ENCODE peak calls at places on chromosome 12, in seven cellular contexts. Q, F, T, K, C, L and N are unnamed samples.

GRCh38 chr12:93678779-93679178 is 1.6 kb downstream of the CRADD start:
- DNase-seq in Q (no peak), F (no peak), T (no peak), K (no peak), C (peak), L (no peak), N (no peak)

GRCh38 chr12:47307680-47308399 is 228.1 kb upstream of the AMIGO2 start:
- DNase-seq in Q (no peak), F (peak), T (peak), K (peak), C (peak), L (peak), N (peak)

GRCh38 chr12:51218607-51219161 is 822 bp upstream of the POU6F1 start:
- DNase-seq in Q (peak), F (no peak), T (no peak), K (peak), C (peak), L (peak), N (no peak)

GRCh38 chr12:59812716-59813115 is 216.9 kb downstream of the SLC16A7 start:
- DNase-seq in Q (no peak), F (no peak), T (no peak), K (no peak), C (no peak), L (no peak), N (no peak)

GRCh38 chr12:104720346-104721064 is 237.6 kb downstream of the SLC41A2 start:
- DNase-seq in Q (no peak), F (no peak), T (peak), K (no peak), C (no peak), L (no peak), N (peak)

GRCh38 chr12:77995436-77996167 is 164.9 kb downstream of the NAV3 start:
- DNase-seq in Q (no peak), F (no peak), T (peak), K (no peak), C (no peak), L (no peak), N (peak)

GRCh38 chr12:90808568-90808967 is 146.4 kb downstream of the CCER1 start:
- DNase-seq in Q (no peak), F (no peak), T (no peak), K (no peak), C (no peak), L (peak), N (no peak)

GRCh38 chr12:62230652-62231051 is 29.6 kb upstream of the USP15 start:
- DNase-seq in Q (no peak), F (no peak), T (no peak), K (no peak), C (no peak), L (no peak), N (no peak)

GRCh38 chr12:94563261-94563660 is 87.1 kb downstream of the TMCC3 start:
- DNase-seq in Q (no peak), F (no peak), T (no peak), K (no peak), C (no peak), L (no peak), N (no peak)

GRCh38 chr12:113329022-113329790 is 5.7 kb downstream of the SLC8B1 start:
- DNase-seq in Q (no peak), F (no peak), T (no peak), K (no peak), C (no peak), L (no peak), N (no peak)

GRCh38 chr12:42744539-42745156 is 155.1 kb upstream of the PRICKLE1 start:
- DNase-seq in Q (no peak), F (no peak), T (peak), K (no peak), C (peak), L (peak), N (no peak)

GRCh38 chr12:44157359-44157758 is 321.5 kb downstream of the TMEM117 start:
- DNase-seq in Q (no peak), F (no peak), T (no peak), K (no peak), C (no peak), L (no peak), N (no peak)

GRCh38 chr12:98446060-98446459 is 69.3 kb upstream of the TMPO start:
- DNase-seq in Q (no peak), F (no peak), T (no peak), K (no peak), C (no peak), L (no peak), N (no peak)

GRCh38 chr12:32585680-32586079 is 93.4 kb upstream of the DNM1L start:
- DNase-seq in Q (no peak), F (no peak), T (no peak), K (no peak), C (peak), L (no peak), N (no peak)

GRCh38 chr12:52193991-52194390 is 2.2 kb upstream of the KRT80 start:
- DNase-seq in Q (no peak), F (no peak), T (peak), K (no peak), C (peak), L (peak), N (no peak)

GRCh38 chr12:65313704-65314317 is 35.3 kb downstream of the MSRB3 start:
- DNase-seq in Q (no peak), F (no peak), T (peak), K (no peak), C (peak), L (peak), N (peak)

GRCh38 chr12:32922546-32923297 is 26.1 kb upstream of the PKP2 start:
- DNase-seq in Q (no peak), F (no peak), T (no peak), K (no peak), C (no peak), L (peak), N (no peak)

GRCh38 chr12:90460681-90461080 is 494.3 kb downstream of the CCER1 start:
- DNase-seq in Q (no peak), F (no peak), T (no peak), K (no peak), C (no peak), L (no peak), N (no peak)

GRCh38 chr12:30836656-30837445 is 82.1 kb upstream of the CAPRIN2 start:
- DNase-seq in Q (no peak), F (no peak), T (no peak), K (peak), C (no peak), L (no peak), N (no peak)

GRCh38 chr12:32983968-32984367 is 87.4 kb upstream of the PKP2 start:
- DNase-seq in Q (no peak), F (no peak), T (no peak), K (peak), C (peak), L (peak), N (no peak)

GRCh38 chr12:129772463-129773169 is 131.2 kb downstream of the TMEM132D start:
- DNase-seq in Q (peak), F (no peak), T (no peak), K (peak), C (peak), L (no peak), N (no peak)

GRCh38 chr12:51721281-51721940 is 127.1 kb downstream of the FIGNL2 start:
- DNase-seq in Q (peak), F (peak), T (peak), K (peak), C (peak), L (peak), N (peak)

GRCh38 chr12:32534698-32535097 is 135.3 kb downstream of the FGD4 start:
- DNase-seq in Q (no peak), F (no peak), T (no peak), K (no peak), C (no peak), L (no peak), N (no peak)

GRCh38 chr12:92735131-92735721 is 32.4 kb downstream of the PLEKHG7 start:
- DNase-seq in Q (no peak), F (no peak), T (peak), K (no peak), C (peak), L (no peak), N (peak)

GRCh38 chr12:54141534-54142475 is 47.0 kb downstream of the SMUG1 start:
- DNase-seq in Q (no peak), F (no peak), T (peak), K (no peak), C (peak), L (peak), N (no peak)

GRCh38 chr12:15899282-15899870 is 11.8 kb upstream of the DERA start:
- DNase-seq in Q (no peak), F (no peak), T (peak), K (no peak), C (no peak), L (peak), N (no peak)

GRCh38 chr12:38761636-38762342 is 143.6 kb downstream of the CPNE8 start:
- DNase-seq in Q (no peak), F (no peak), T (no peak), K (no peak), C (no peak), L (no peak), N (no peak)

GRCh38 chr12:20000229-20000869 is 368.0 kb upstream of the PDE3A start:
- DNase-seq in Q (no peak), F (no peak), T (peak), K (no peak), C (peak), L (no peak), N (no peak)

GRCh38 chr12:40375076-40375475 is 150.3 kb downstream of the LRRK2 start:
- DNase-seq in Q (no peak), F (no peak), T (no peak), K (no peak), C (peak), L (peak), N (peak)

GRCh38 chr12:115599251-115599811 is 678.2 kb downstream of the MED13L start:
- DNase-seq in Q (no peak), F (peak), T (peak), K (peak), C (peak), L (no peak), N (no peak)

GRCh38 chr12:116929885-116930284 is 19.1 kb downstream of the FBXW8 start:
- DNase-seq in Q (no peak), F (no peak), T (no peak), K (no peak), C (no peak), L (no peak), N (no peak)
- H3K18ac ChIP-seq in Q (no peak), F (no peak), T (no peak), K (no peak), C (no peak), L (no peak), N (no peak)

DNA sequence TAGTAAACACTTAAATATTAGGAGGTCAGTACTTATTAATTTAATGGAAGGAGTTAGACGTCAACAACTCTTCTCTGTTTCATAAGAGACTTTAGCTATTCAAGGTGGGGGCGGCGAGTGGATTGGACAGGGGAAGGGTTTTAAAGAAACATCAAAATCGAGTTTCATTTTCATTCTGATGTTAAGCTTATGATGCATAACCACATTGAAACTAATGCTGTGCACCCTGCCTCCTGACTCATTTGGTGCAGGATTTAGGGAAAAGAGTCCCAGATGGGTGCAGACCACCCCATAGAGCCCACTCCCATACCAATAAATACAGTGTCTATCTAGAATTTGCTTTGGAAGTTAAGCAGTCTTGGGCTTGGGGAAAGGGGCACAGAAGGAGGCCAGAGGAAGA is 7.4 kb downstream of the ZBTB39 start:
- DNase-seq in Q (no peak), F (no peak), T (no peak), K (no peak), C (no peak), L (no peak), N (no peak)
- H3K18ac ChIP-seq in Q (no peak), F (no peak), T (no peak), K (no peak), C (no peak), L (no peak), N (no peak)

DNA sequence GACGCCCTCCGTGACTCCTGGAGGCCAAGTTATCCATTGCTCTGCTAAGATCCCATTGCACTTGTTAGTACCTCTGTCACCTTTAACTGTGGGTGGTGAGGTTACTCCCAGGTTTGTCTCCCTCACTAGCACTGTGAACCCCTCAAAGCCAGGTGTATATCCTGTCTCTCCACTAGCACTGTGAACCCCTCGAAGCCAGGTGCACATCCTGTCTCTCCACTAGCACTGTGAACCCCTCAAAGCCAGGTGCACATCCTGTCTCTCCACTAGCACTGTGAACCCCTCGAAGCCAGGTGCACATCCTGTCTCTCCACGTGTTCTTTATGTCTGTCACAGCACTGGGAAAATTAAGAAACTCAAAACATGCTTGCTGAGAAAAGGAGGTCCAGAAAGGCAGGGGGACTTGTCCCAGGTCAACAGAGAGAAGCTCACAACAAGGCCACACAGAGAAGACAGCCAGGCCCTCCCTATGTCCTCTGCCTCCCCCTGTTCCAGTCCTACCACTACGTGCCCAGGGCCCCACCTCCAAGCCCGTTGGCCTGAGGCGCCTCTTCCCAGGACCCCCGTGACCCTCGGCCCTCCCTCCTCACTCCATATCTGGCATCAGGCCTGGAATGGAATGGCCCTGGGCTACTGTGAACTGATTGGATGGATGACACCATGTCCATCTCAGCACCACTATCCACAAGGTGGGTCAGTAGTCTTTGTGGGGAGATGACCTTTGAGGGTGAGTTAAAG is 26.4 kb upstream of the FKBP4 start:
- DNase-seq in Q (no peak), F (no peak), T (no peak), K (no peak), C (no peak), L (no peak), N (no peak)
- H3K18ac ChIP-seq in Q (no peak), F (no peak), T (no peak), K (no peak), C (no peak), L (no peak), N (no peak)

DNA sequence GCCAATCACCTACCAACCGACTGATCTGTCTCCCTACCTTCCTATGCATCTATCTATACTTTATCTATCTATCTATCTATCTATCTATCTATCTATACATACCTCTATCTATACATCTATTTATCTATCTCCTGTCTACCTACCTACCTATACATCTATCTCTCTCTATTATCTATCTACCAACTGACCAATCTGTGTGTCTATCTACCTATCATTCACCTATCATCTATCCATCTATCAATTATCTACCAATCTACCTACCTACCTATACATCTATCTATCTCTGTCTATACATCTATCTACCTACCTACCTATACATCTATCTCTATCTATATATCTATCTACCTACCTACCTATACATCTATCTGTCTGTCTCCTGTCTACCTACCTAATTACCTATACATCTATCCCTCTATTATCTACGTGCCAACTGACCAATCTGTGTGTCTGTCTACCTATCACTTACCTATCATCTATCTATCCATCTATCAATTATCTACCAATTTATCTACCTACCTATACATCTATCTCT is 3.5 kb downstream of the DNAH10 start:
- DNase-seq in Q (no peak), F (no peak), T (no peak), K (no peak), C (no peak), L (no peak), N (no peak)
- H3K18ac ChIP-seq in Q (no peak), F (no peak), T (no peak), K (no peak), C (no peak), L (no peak), N (no peak)

GRCh38 chr12:124002021-124002640 is 29.1 kb downstream of the ZNF664 start:
- DNase-seq in Q (no peak), F (no peak), T (peak), K (no peak), C (no peak), L (no peak), N (no peak)

GRCh38 chr12:124001343-124001742 is 28.3 kb downstream of the ZNF664 start:
- DNase-seq in Q (no peak), F (no peak), T (no peak), K (no peak), C (no peak), L (no peak), N (no peak)

GRCh38 chr12:123998344-123998941 is 25.4 kb downstream of the ZNF664 start:
- DNase-seq in Q (no peak), F (no peak), T (peak), K (no peak), C (no peak), L (no peak), N (peak)

GRCh38 chr12:123998960-123999359 is 25.9 kb downstream of the ZNF664 start:
- DNase-seq in Q (no peak), F (no peak), T (peak), K (no peak), C (no peak), L (no peak), N (peak)

DNA sequence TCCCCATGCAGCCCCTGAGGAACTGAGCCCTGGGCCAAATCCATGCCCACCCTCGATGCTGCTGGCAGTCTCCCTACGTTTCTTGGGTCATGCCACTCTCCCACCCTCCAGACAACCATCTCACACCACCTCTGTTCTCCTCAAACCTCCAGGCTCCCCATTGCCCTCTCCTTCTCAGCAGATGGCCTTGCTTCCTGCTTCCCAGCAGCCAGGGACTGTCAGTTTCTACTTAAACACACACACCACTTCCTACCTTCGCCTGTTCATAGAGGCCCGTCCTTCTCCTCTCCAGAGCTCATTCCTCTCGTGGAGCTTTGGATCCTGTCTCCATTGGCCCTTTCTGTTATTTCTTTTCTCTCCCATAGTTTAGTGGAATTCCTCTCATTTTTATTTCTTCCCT is 27.1 kb downstream of the ZNF664 start:
- DNase-seq in Q (no peak), F (no peak), T (no peak), K (no peak), C (no peak), L (no peak), N (no peak)
- H3K18ac ChIP-seq in Q (no peak), F (no peak), T (peak), K (no peak), C (no peak), L (no peak), N (peak)

GRCh38 chr12:131155131-131155530 is 201.4 kb downstream of the ADGRD1 start:
- DNase-seq in Q (no peak), F (no peak), T (no peak), K (no peak), C (no peak), L (no peak), N (no peak)

GRCh38 chr12:131151558-131152345 is 198.0 kb downstream of the ADGRD1 start:
- DNase-seq in Q (no peak), F (no peak), T (no peak), K (no peak), C (no peak), L (no peak), N (no peak)

GRCh38 chr12:131153956-131154355 is 200.2 kb downstream of the ADGRD1 start:
- DNase-seq in Q (no peak), F (no peak), T (no peak), K (no peak), C (no peak), L (no peak), N (no peak)

GRCh38 chr12:131152587-131152986 is 198.9 kb downstream of the ADGRD1 start:
- DNase-seq in Q (no peak), F (no peak), T (no peak), K (no peak), C (no peak), L (no peak), N (no peak)

GRCh38 chr12:131153016-131153415 is 199.3 kb downstream of the ADGRD1 start:
- DNase-seq in Q (no peak), F (no peak), T (no peak), K (no peak), C (no peak), L (no peak), N (no peak)
- H3K18ac ChIP-seq in Q (no peak), F (no peak), T (no peak), K (no peak), C (no peak), L (no peak), N (no peak)